ENCODE peak calls at places on chromosomes 4 and X, in five cellular contexts. W is A549, T is HepG2, I is GM12878, O is K562. B is an unnamed sample.

GRCh38 chr4:51880016-51880915 is 37.3 kb downstream of the DCUN1D4 start:
- DNase-seq in I (no peak), T (peak; percentile 83), O (no peak), W (no peak), B (peak; percentile 45)

GRCh38 chr4:38002451-38003071 is 42.4 kb downstream of the PTTG2 start:
- DNase-seq in I (no peak), T (no peak), W (no peak), O (no peak), B (peak; percentile 47)

GRCh38 chr4:14853186-14853946 is 148.9 kb upstream of the CPEB2 start:
- DNase-seq in W (peak; percentile 39), T (no peak), I (no peak), O (no peak), B (peak; percentile 95)

GRCh38 chrX:4876268-4876667 is 1162.8 kb upstream of the PRKX start:
- DNase-seq in T (no peak), O (no peak), W (no peak), I (no peak), B (no peak)

GRCh38 chrX:16712116-16712824 is at the start of gene CTPS2:
- DNase-seq in T (peak; percentile 39), W (peak; percentile 69), O (peak; percentile 59), I (no peak), B (peak; percentile 48)

GRCh38 chr4:952881-953573 is 20.3 kb downstream of the DGKQ start:
- DNase-seq in I (no peak), W (no peak), T (no peak), O (no peak), B (no peak)

GRCh38 chrX:13307041-13307440 is 12.8 kb downstream of the ATXN3L start:
- DNase-seq in W (no peak), O (no peak), T (no peak), I (no peak), B (no peak)

GRCh38 chr4:184329235-184330007 is 111.7 kb upstream of the ENPP6 start:
- DNase-seq in O (no peak), I (no peak), T (no peak), W (no peak), B (no peak)

GRCh38 chrX:1325515-1326116 is 11.0 kb upstream of the IL3RA start:
- DNase-seq in T (no peak), I (no peak), W (no peak), O (no peak), B (no peak)

GRCh38 chr4:158786155-158786581 is 17.3 kb downstream of the FNIP2 start:
- DNase-seq in W (no peak), O (no peak), T (no peak), I (no peak), B (peak; percentile 28)

GRCh38 chr4:183105092-183105491 is 6.0 kb downstream of the WWC2 start:
- DNase-seq in W (no peak), T (no peak), I (no peak), O (no peak), B (no peak)

GRCh38 chr4:8515316-8516060 is 64.7 kb upstream of the GPR78 start:
- DNase-seq in O (no peak), W (no peak), I (no peak), T (no peak), B (peak; percentile 66)

GRCh38 chr4:57403591-57403990 is 293.4 kb upstream of the IGFBP7 start:
- DNase-seq in I (no peak), W (no peak), O (no peak), T (no peak), B (no peak)

GRCh38 chr4:116413222-116413621 is 672.2 kb downstream of the TRAM1L1 start:
- DNase-seq in T (no peak), I (no peak), W (no peak), O (no peak), B (no peak)

GRCh38 chr4:2733844-2734574 is 22.1 kb downstream of the TNIP2 start:
- DNase-seq in O (no peak), T (no peak), W (no peak), I (no peak), B (no peak)

GRCh38 chrX:154484255-154485149 is 1.9 kb downstream of the UBL4A start:
- DNase-seq in I (no peak), T (no peak), O (peak; percentile 35), W (peak; percentile 33), B (no peak)

GRCh38 chr4:118033148-118034060 is 882 bp upstream of the NDST3 start:
- DNase-seq in I (no peak), T (no peak), W (peak; percentile 15), O (no peak), B (peak; percentile 24)

DNA sequence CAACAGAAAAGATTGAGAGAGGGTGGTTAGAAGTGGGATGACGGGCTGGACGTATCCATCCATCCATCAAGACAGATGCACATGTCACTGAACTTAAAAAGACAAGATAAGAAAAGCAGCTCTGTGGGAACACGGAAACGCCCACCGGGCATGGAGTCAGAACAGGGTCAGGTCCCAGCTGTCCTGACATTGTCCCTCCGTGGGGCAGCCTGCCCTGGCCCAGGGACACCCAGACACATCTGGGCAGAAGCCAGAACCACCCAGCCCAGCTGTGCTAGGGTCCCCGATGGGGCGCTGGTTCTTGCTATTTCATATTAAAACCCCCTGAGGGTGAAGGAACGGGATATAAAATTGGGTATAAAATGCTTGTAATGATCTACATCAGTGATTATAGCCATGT is 88.5 kb downstream of the PPP2R2C start:
- DNase-seq in O (no peak), W (no peak), T (no peak), I (no peak), B (no peak)
- TF ChIP-seq BHLHE40 in O (no peak), W (no peak), T (no peak), I (no peak), B (no peak)

GRCh38 chrX:39850630-39851152 is 247.1 kb downstream of the BCOR start:
- DNase-seq in I (no peak), W (no peak), O (peak; percentile 77), T (no peak), B (peak; percentile 69)

GRCh38 chrX:39855748-39856129 is 242.0 kb downstream of the BCOR start:
- DNase-seq in O (peak; percentile 79), I (peak; percentile 77), W (peak; percentile 12), T (no peak), B (peak; percentile 43)

GRCh38 chrX:39852496-39852895 is 245.3 kb downstream of the BCOR start:
- DNase-seq in T (no peak), O (no peak), W (no peak), I (no peak), B (no peak)

GRCh38 chrX:39854772-39855747 is 242.7 kb downstream of the BCOR start:
- DNase-seq in I (peak; percentile 82), T (no peak), O (no peak), W (no peak), B (no peak)

GRCh38 chrX:39853417-39853816 is 244.3 kb downstream of the BCOR start:
- DNase-seq in W (no peak), O (no peak), T (no peak), I (no peak), B (no peak)
- TF ChIP-seq CEBPB in W (no peak), O (no peak), T (no peak), I (no peak), B (no peak)

DNA sequence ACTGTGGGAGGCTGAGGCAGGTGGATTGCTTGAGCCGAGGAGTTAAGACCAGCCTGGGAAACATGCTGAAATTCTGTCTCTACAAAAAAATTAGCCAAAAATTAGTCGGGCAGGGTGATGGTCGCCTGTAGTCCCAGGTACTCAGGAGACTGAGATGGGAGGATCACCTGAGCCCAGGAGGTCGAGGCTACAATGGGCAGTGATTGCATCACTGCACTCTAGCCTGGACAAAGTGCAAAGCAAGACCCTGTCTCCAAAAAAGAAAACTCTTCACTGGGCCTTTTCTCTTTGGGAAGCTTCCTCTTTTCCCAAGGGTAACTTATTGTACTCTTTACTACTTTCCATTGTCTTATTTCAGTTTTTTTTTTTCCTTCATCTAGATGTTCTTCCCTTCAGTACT is 88.9 kb downstream of the UBE2K start:
- DNase-seq in I (no peak), W (no peak), O (no peak), T (no peak), B (no peak)
- TF ChIP-seq BHLHE40 in I (no peak), W (no peak), O (no peak), T (no peak), B (no peak)

GRCh38 chrX:139094671-139095592 is 383.4 kb upstream of the FGF13 start:
- DNase-seq in I (no peak), W (no peak), O (no peak), T (no peak), B (no peak)

GRCh38 chrX:139093201-139093600 is 381.7 kb upstream of the FGF13 start:
- DNase-seq in I (no peak), O (no peak), W (no peak), T (no peak), B (no peak)

GRCh38 chrX:139091878-139092277 is 380.4 kb upstream of the FGF13 start:
- DNase-seq in I (no peak), O (no peak), W (no peak), T (no peak), B (no peak)

GRCh38 chrX:139086243-139086642 is 374.7 kb upstream of the FGF13 start:
- DNase-seq in O (no peak), W (no peak), I (no peak), T (no peak), B (no peak)

GRCh38 chrX:139091086-139091485 is 379.6 kb upstream of the FGF13 start:
- DNase-seq in I (no peak), T (no peak), W (no peak), O (no peak), B (no peak)
- TF ChIP-seq CEBPB in I (no peak), T (no peak), W (no peak), O (no peak), B (no peak)

DNA sequence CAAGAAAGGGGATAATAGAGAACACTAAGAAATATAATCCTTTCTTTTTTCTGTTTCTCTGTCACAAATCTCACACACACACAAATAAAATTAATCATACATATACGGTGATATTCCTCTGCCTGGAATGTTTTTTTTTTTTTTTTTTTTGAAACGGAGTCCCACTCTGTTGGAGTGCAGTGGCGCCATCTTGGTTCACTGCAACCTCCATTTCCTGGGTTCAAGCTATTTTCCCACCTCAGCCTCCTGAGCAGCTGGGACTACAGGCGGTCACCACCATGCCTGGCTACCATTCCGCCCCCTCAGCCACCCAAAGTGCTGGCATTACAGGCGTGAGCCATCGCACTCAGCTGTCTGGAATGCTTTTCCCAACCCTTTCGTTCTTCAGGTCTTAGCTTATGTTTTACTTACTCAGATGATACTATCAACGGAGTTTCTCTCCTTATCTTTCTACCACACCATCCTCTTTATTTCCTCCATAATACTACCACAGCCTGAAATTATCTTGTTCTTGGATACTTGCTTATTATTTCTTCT is 69.3 kb downstream of the ANKRD17 start:
- DNase-seq in O (no peak), I (no peak), T (no peak), W (no peak), B (peak; percentile 20)
- TF ChIP-seq BHLHE40 in O (no peak), I (no peak), T (no peak), W (no peak), B (no peak)

DNA sequence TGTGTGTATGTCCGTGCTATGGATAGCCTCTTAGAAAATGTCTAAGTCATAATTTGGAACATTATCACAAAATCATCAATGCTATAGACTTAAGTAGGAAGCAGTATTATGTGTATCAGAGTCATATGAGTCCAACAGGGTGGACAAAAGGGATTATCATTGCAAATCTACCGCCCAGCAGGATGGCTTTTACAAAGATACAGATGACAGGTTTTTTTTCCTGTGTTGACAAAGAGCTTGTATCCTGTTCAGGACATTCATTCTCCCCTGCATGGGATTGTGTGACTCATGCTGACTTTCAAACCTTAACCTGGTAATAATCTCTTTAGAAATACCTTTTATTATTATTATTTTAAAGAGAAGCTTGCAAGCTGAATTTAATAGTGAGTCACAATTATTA is 310.3 kb upstream of the GNPDA2 start:
- DNase-seq in I (no peak), O (no peak), T (no peak), W (no peak), B (no peak)
- TF ChIP-seq CEBPB in I (no peak), O (no peak), T (no peak), W (no peak), B (no peak)